ENCODE peak calls at places on chromosomes 12 and 14, in four cellular contexts. One of them, this sample, is unnamed.

GRCh38 chr12:52310622-52311281 is 10.4 kb downstream of the KRT83 start:
- DNase-seq in IMR-90: peak
- DNase-seq in testis: no peak
- DNase-seq in Caco-2: no peak
- DNase-seq in this sample: no peak

GRCh38 chr12:71125515-71125914 is 32.3 kb downstream of the TSPAN8 start:
- DNase-seq in Caco-2: no peak
- DNase-seq in IMR-90: no peak
- DNase-seq in testis: no peak
- DNase-seq in this sample: no peak

GRCh38 chr12:12019881-12020280 is 50.9 kb upstream of the BCL2L14 start:
- DNase-seq in testis: no peak
- DNase-seq in IMR-90: no peak
- DNase-seq in Caco-2: peak
- DNase-seq in this sample: no peak

GRCh38 chr14:51547701-51548100 is 104.0 kb upstream of the FRMD6 start:
- DNase-seq in IMR-90: no peak
- DNase-seq in Caco-2: no peak
- DNase-seq in testis: no peak
- DNase-seq in this sample: no peak

GRCh38 chr12:93751864-93752610 is 74.9 kb downstream of the CRADD start:
- DNase-seq in Caco-2: no peak
- DNase-seq in IMR-90: peak
- DNase-seq in testis: no peak
- DNase-seq in this sample: no peak

GRCh38 chr14:69504775-69505174 is 20.2 kb downstream of the PLEKHD1 start:
- DNase-seq in testis: no peak
- DNase-seq in Caco-2: no peak
- DNase-seq in IMR-90: no peak
- DNase-seq in this sample: no peak

GRCh38 chr14:58751788-58752187 is 114.0 kb downstream of the DACT1 start:
- DNase-seq in Caco-2: no peak
- DNase-seq in testis: no peak
- DNase-seq in IMR-90: no peak
- DNase-seq in this sample: no peak

GRCh38 chr14:75566321-75566720 is 12.1 kb upstream of the FLVCR2 start:
- DNase-seq in testis: no peak
- DNase-seq in Caco-2: no peak
- DNase-seq in IMR-90: no peak
- DNase-seq in this sample: no peak

GRCh38 chr12:63068857-63069442 is 82.1 kb downstream of the AVPR1A start:
- DNase-seq in Caco-2: no peak
- DNase-seq in testis: peak
- DNase-seq in IMR-90: peak
- DNase-seq in this sample: peak

GRCh38 chr12:108846320-108846719 is 11.1 kb downstream of the SSH1 start:
- DNase-seq in Caco-2: no peak
- DNase-seq in IMR-90: no peak
- DNase-seq in testis: no peak
- DNase-seq in this sample: no peak

GRCh38 chr14:53943751-53944083 is 12.9 kb downstream of the BMP4 start:
- DNase-seq in testis: no peak
- DNase-seq in IMR-90: no peak
- DNase-seq in Caco-2: no peak
- DNase-seq in this sample: no peak

GRCh38 chr12:15520083-15520482 is 197.8 kb downstream of the PTPRO start:
- DNase-seq in Caco-2: no peak
- DNase-seq in testis: no peak
- DNase-seq in IMR-90: no peak
- DNase-seq in this sample: peak

GRCh38 chr12:54439521-54440255 is 20.6 kb upstream of the ITGA5 start:
- DNase-seq in Caco-2: no peak
- DNase-seq in testis: no peak
- DNase-seq in IMR-90: peak
- DNase-seq in this sample: no peak

GRCh38 chr12:77104281-77104680 is 38.9 kb upstream of the E2F7 start:
- DNase-seq in testis: no peak
- DNase-seq in Caco-2: no peak
- DNase-seq in IMR-90: peak
- DNase-seq in this sample: no peak

GRCh38 chr12:1928439-1929121 is 10.1 kb upstream of the CACNA2D4 start:
- DNase-seq in IMR-90: no peak
- DNase-seq in testis: peak
- DNase-seq in Caco-2: peak
- DNase-seq in this sample: no peak

GRCh38 chr12:121803861-121804416 is at the start of gene SETD1B:
- DNase-seq in IMR-90: peak
- DNase-seq in Caco-2: peak
- DNase-seq in testis: no peak
- DNase-seq in this sample: peak

GRCh38 chr12:1593232-1594044 is 943 bp downstream of the FBXL14 start:
- DNase-seq in Caco-2: peak
- DNase-seq in testis: peak
- DNase-seq in IMR-90: no peak
- DNase-seq in this sample: peak

GRCh38 chr12:16553457-16553856 is 52.5 kb downstream of the LMO3 start:
- DNase-seq in Caco-2: no peak
- DNase-seq in IMR-90: peak
- DNase-seq in testis: no peak
- DNase-seq in this sample: no peak

GRCh38 chr12:7679251-7680045 is 13.7 kb upstream of the APOBEC1 start:
- DNase-seq in IMR-90: no peak
- DNase-seq in Caco-2: no peak
- DNase-seq in testis: no peak
- DNase-seq in this sample: no peak

GRCh38 chr14:99589651-99590530 is 14.1 kb downstream of the CCDC85C start:
- DNase-seq in Caco-2: no peak
- DNase-seq in testis: no peak
- DNase-seq in IMR-90: no peak
- DNase-seq in this sample: no peak

GRCh38 chr12:100706029-100706428 is 88.5 kb upstream of the ANO4 start:
- DNase-seq in IMR-90: peak
- DNase-seq in testis: no peak
- DNase-seq in Caco-2: no peak
- DNase-seq in this sample: peak

GRCh38 chr12:75560167-75560566 is 48.8 kb upstream of the KRR1 start:
- DNase-seq in testis: no peak
- DNase-seq in Caco-2: no peak
- DNase-seq in IMR-90: peak
- DNase-seq in this sample: no peak

GRCh38 chr12:128190614-128191013 is 76.4 kb upstream of the TMEM132C start:
- DNase-seq in testis: peak
- DNase-seq in Caco-2: no peak
- DNase-seq in IMR-90: no peak
- DNase-seq in this sample: no peak

GRCh38 chr12:105317453-105317852 is 13.0 kb upstream of the C12orf75 start:
- DNase-seq in testis: no peak
- DNase-seq in Caco-2: no peak
- DNase-seq in IMR-90: peak
- DNase-seq in this sample: no peak

GRCh38 chr14:44995196-44995595 is 33.2 kb downstream of the TOGARAM1 start:
- DNase-seq in Caco-2: no peak
- DNase-seq in IMR-90: no peak
- DNase-seq in testis: no peak
- DNase-seq in this sample: no peak

GRCh38 chr12:75705749-75706719 is 194.6 kb upstream of the KRR1 start:
- DNase-seq in testis: peak
- DNase-seq in Caco-2: no peak
- DNase-seq in IMR-90: peak
- DNase-seq in this sample: no peak

GRCh38 chr14:24861083-24861630 is 188.8 kb downstream of the STXBP6 start:
- DNase-seq in Caco-2: peak
- DNase-seq in IMR-90: peak
- DNase-seq in testis: no peak
- DNase-seq in this sample: peak

GRCh38 chr14:37048666-37049071 is 123.7 kb downstream of the SLC25A21 start:
- DNase-seq in Caco-2: no peak
- DNase-seq in testis: no peak
- DNase-seq in IMR-90: peak
- DNase-seq in this sample: peak

GRCh38 chr12:11486623-11487444 is 91.5 kb upstream of the PRB2 start:
- DNase-seq in testis: peak
- DNase-seq in Caco-2: peak
- DNase-seq in IMR-90: peak
- DNase-seq in this sample: peak

GRCh38 chr12:119649202-119649808 is 18.6 kb upstream of the PRKAB1 start:
- DNase-seq in Caco-2: no peak
- DNase-seq in testis: no peak
- DNase-seq in IMR-90: no peak
- DNase-seq in this sample: no peak

GRCh38 chr12:2284321-2284813 is 231.6 kb downstream of the CACNA1C start:
- DNase-seq in Caco-2: no peak
- DNase-seq in IMR-90: peak
- DNase-seq in testis: no peak
- DNase-seq in this sample: no peak

GRCh38 chr12:68279227-68280054 is 26.0 kb upstream of the IL22 start:
- DNase-seq in IMR-90: peak
- DNase-seq in Caco-2: no peak
- DNase-seq in testis: no peak
- DNase-seq in this sample: no peak

GRCh38 chr14:65824285-65824977 is 411.9 kb downstream of the FUT8 start:
- DNase-seq in Caco-2: peak
- DNase-seq in IMR-90: peak
- DNase-seq in testis: peak
- DNase-seq in this sample: peak

GRCh38 chr14:28102814-28103213 is 663.8 kb upstream of the FOXG1 start:
- DNase-seq in IMR-90: no peak
- DNase-seq in testis: no peak
- DNase-seq in Caco-2: no peak
- DNase-seq in this sample: no peak

DNA sequence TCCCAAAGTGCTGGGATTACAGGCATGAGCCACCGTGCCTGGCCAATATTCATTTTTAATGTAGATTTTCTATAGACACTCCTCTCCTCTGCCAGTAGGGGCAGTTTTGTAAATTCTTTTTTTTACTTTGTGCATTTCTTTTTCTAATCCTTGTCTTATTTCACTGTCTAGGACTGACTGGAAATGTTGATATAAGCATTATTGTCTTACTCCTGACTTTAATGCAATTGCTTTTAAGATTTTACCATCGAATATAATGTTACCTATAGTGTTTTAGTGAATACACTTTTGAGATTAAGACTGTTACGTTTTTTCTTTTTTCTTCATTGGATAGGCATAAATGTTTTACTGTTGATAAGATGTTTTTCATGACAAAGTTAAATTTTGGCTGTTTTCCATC is 35.4 kb upstream of the EMP1 start:
- DNase-seq in Caco-2: no peak
- DNase-seq in IMR-90: no peak
- DNase-seq in testis: no peak
- DNase-seq in this sample: no peak
- TF ChIP-seq CTCF in Caco-2: peak
- TF ChIP-seq CTCF in IMR-90: peak
- TF ChIP-seq CTCF in testis: no peak
- TF ChIP-seq CTCF in this sample: peak

GRCh38 chr14:81246561-81247270 is 26.0 kb upstream of the GTF2A1 start:
- DNase-seq in IMR-90: no peak
- DNase-seq in Caco-2: no peak
- DNase-seq in testis: no peak
- DNase-seq in this sample: no peak

GRCh38 chr14:81247271-81247766 is 26.6 kb upstream of the GTF2A1 start:
- DNase-seq in testis: no peak
- DNase-seq in IMR-90: no peak
- DNase-seq in Caco-2: no peak
- DNase-seq in this sample: no peak

GRCh38 chr14:81256289-81256960 is 35.7 kb upstream of the GTF2A1 start:
- DNase-seq in testis: no peak
- DNase-seq in IMR-90: no peak
- DNase-seq in Caco-2: no peak
- DNase-seq in this sample: no peak

DNA sequence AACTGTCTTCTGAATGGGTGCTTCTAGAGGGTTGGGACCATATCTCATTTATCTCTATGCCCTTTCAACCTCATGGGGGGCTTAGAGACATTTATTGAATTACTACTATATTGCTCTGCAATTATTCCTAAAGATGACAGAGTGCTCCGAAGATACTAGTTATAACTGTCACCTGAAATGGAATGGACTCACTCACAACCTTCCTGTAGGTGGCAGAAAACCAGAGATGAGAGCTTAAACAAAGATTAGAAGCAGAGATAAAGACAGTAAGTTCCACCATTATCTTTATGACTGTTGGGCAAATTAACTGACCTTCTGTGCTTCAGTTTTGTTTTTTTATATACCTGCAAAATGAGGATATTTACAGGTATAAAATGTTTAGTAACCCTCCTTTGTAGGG is 31.5 kb upstream of the GTF2A1 start:
- DNase-seq in testis: no peak
- DNase-seq in Caco-2: no peak
- DNase-seq in IMR-90: no peak
- DNase-seq in this sample: no peak
- TF ChIP-seq CTCF in testis: no peak
- TF ChIP-seq CTCF in Caco-2: peak
- TF ChIP-seq CTCF in IMR-90: no peak
- TF ChIP-seq CTCF in this sample: no peak

GRCh38 chr12:95262808-95263207 is 45.2 kb downstream of the VEZT start:
- DNase-seq in IMR-90: peak
- DNase-seq in Caco-2: no peak
- DNase-seq in testis: no peak
- DNase-seq in this sample: no peak

GRCh38 chr12:95266250-95266649 is 48.6 kb downstream of the VEZT start:
- DNase-seq in testis: no peak
- DNase-seq in Caco-2: no peak
- DNase-seq in IMR-90: no peak
- DNase-seq in this sample: no peak

GRCh38 chr12:95261109-95261508 is 43.5 kb downstream of the VEZT start:
- DNase-seq in testis: no peak
- DNase-seq in Caco-2: no peak
- DNase-seq in IMR-90: no peak
- DNase-seq in this sample: no peak

GRCh38 chr12:95269892-95270291 is 52.3 kb downstream of the VEZT start:
- DNase-seq in Caco-2: no peak
- DNase-seq in IMR-90: no peak
- DNase-seq in testis: no peak
- DNase-seq in this sample: no peak

GRCh38 chr12:95265765-95266164 is 48.2 kb downstream of the VEZT start:
- DNase-seq in IMR-90: no peak
- DNase-seq in Caco-2: no peak
- DNase-seq in testis: no peak
- DNase-seq in this sample: no peak
- TF ChIP-seq CTCF in IMR-90: no peak
- TF ChIP-seq CTCF in Caco-2: no peak
- TF ChIP-seq CTCF in testis: peak
- TF ChIP-seq CTCF in this sample: no peak

GRCh38 chr12:3802721-3803120 is 49.8 kb upstream of the CRACR2A start:
- DNase-seq in testis: no peak
- DNase-seq in Caco-2: no peak
- DNase-seq in IMR-90: no peak
- DNase-seq in this sample: no peak

GRCh38 chr12:3795800-3796133 is 42.9 kb upstream of the CRACR2A start:
- DNase-seq in IMR-90: no peak
- DNase-seq in testis: no peak
- DNase-seq in Caco-2: no peak
- DNase-seq in this sample: no peak

GRCh38 chr12:3792623-3793288 is 39.8 kb upstream of the CRACR2A start:
- DNase-seq in testis: no peak
- DNase-seq in Caco-2: no peak
- DNase-seq in IMR-90: no peak
- DNase-seq in this sample: no peak

GRCh38 chr12:3795096-3795799 is 42.3 kb upstream of the CRACR2A start:
- DNase-seq in testis: no peak
- DNase-seq in Caco-2: no peak
- DNase-seq in IMR-90: no peak
- DNase-seq in this sample: no peak

GRCh38 chr12:3797649-3798048 is 44.7 kb upstream of the CRACR2A start:
- DNase-seq in Caco-2: no peak
- DNase-seq in IMR-90: no peak
- DNase-seq in testis: no peak
- DNase-seq in this sample: peak
- TF ChIP-seq CTCF in Caco-2: peak
- TF ChIP-seq CTCF in IMR-90: no peak
- TF ChIP-seq CTCF in testis: no peak
- TF ChIP-seq CTCF in this sample: no peak

This sample was measured in Calu3.